ENCODE peak calls at places on chromosomes 13 and 19, in nine cellular contexts. I is mesendoderm, Y is AG09309, L is breast epithelium, M is aorta, G is fibroblast of lung, S is thyroid gland, N is PC-3, K is osteoblast. U is an unnamed sample.

GRCh38 chr13:47126432-47126831 is 229.6 kb upstream of the HTR2A start:
- DNase-seq in I (peak), Y (no peak), L (no peak), M (no peak), G (peak), S (peak), N (no peak), K (peak), U (no peak)

GRCh38 chr13:51644649-51645048 is 60.4 kb downstream of the WDFY2 start:
- DNase-seq in I (peak), Y (no peak), L (no peak), M (peak), G (peak), S (peak), N (peak), K (peak), U (no peak)

GRCh38 chr19:40280608-40281221 is 4.4 kb downstream of the AKT2 start:
- DNase-seq in I (peak), Y (no peak), L (no peak), M (no peak), G (no peak), S (peak), N (no peak), K (no peak), U (no peak)

GRCh38 chr13:20721454-20722357 is 18.2 kb downstream of the IL17D start:
- DNase-seq in I (peak), Y (no peak), L (no peak), M (peak), G (peak), S (peak), N (peak), K (peak), U (no peak)

GRCh38 chr13:73222627-73223026 is 163.8 kb downstream of the KLF5 start:
- DNase-seq in I (no peak), Y (no peak), L (no peak), M (no peak), G (no peak), S (no peak), N (no peak), K (no peak), U (no peak)

GRCh38 chr13:82330499-82330898 is 1551.8 kb downstream of the SLITRK1 start:
- DNase-seq in I (peak), Y (no peak), L (no peak), M (no peak), G (peak), S (no peak), N (peak), K (no peak), U (peak)

GRCh38 chr13:21557995-21558394 is 46.0 kb downstream of the MICU2 start:
- DNase-seq in I (peak), Y (no peak), L (no peak), M (no peak), G (no peak), S (no peak), N (peak), K (no peak), U (peak)

GRCh38 chr13:88005188-88005587 is 334.0 kb downstream of the SLITRK5 start:
- DNase-seq in I (no peak), Y (no peak), L (no peak), M (no peak), G (peak), S (no peak), N (peak), K (no peak), U (no peak)

GRCh38 chr13:31240921-31241320 is 41.1 kb downstream of the B3GLCT start:
- DNase-seq in I (no peak), Y (no peak), L (no peak), M (no peak), G (peak), S (no peak), N (no peak), K (no peak), U (no peak)

GRCh38 chr13:113945857-113946408 is 27.9 kb downstream of the C13orf46 start:
- DNase-seq in I (no peak), Y (no peak), L (no peak), M (peak), G (no peak), S (no peak), N (no peak), K (peak), U (no peak)

GRCh38 chr13:19664481-19665230 is 31.2 kb downstream of the MPHOSPH8 start:
- DNase-seq in I (no peak), Y (no peak), L (no peak), M (no peak), G (no peak), S (no peak), N (no peak), K (peak), U (no peak)

GRCh38 chr19:33278023-33278402 is 24.3 kb downstream of the CEBPA start:
- DNase-seq in I (no peak), Y (no peak), L (no peak), M (no peak), G (no peak), S (no peak), N (no peak), K (no peak), U (no peak)

GRCh38 chr19:42038675-42039074 is 31.3 kb downstream of the GRIK5 start:
- DNase-seq in I (no peak), Y (no peak), L (no peak), M (no peak), G (no peak), S (peak), N (no peak), K (no peak), U (no peak)

GRCh38 chr13:68540244-68540643 is 1310.1 kb upstream of the PCDH9 start:
- DNase-seq in I (no peak), Y (no peak), L (no peak), M (no peak), G (no peak), S (no peak), N (no peak), K (no peak), U (no peak)

GRCh38 chr19:33414667-33415605 is 41.4 kb downstream of the CEBPG start:
- DNase-seq in I (no peak), Y (no peak), L (no peak), M (no peak), G (no peak), S (no peak), N (no peak), K (peak), U (no peak)

GRCh38 chr13:37648604-37649003 is 50.0 kb upstream of the POSTN start:
- DNase-seq in I (no peak), Y (peak), L (no peak), M (no peak), G (peak), S (no peak), N (peak), K (peak), U (no peak)

GRCh38 chr13:91304740-91305139 is 42.7 kb upstream of the MIR17HG start:
- DNase-seq in I (no peak), Y (no peak), L (no peak), M (no peak), G (peak), S (no peak), N (no peak), K (no peak), U (no peak)

GRCh38 chr13:112892759-112893569 is 76.0 kb upstream of the MCF2L start:
- DNase-seq in I (peak), Y (no peak), L (no peak), M (peak), G (no peak), S (no peak), N (no peak), K (peak), U (no peak)

GRCh38 chr19:34588249-34588648 is 88.7 kb downstream of the SCGB2B2 start:
- DNase-seq in I (no peak), Y (no peak), L (no peak), M (no peak), G (no peak), S (no peak), N (peak), K (no peak), U (no peak)

GRCh38 chr13:22232186-22232585 is 561.3 kb downstream of the FGF9 start:
- DNase-seq in I (no peak), Y (no peak), L (no peak), M (no peak), G (no peak), S (no peak), N (no peak), K (no peak), U (no peak)

GRCh38 chr13:90238433-90238832 is 1109.1 kb upstream of the MIR17HG start:
- DNase-seq in I (peak), Y (no peak), L (no peak), M (no peak), G (peak), S (no peak), N (peak), K (no peak), U (no peak)

GRCh38 chr19:3121396-3121795 is 14.4 kb upstream of the GNA15 start:
- DNase-seq in I (no peak), Y (no peak), L (no peak), M (no peak), G (no peak), S (no peak), N (no peak), K (no peak), U (no peak)

GRCh38 chr19:14369399-14370168 is 11.7 kb upstream of the ADGRE5 start:
- DNase-seq in I (no peak), Y (no peak), L (no peak), M (peak), G (peak), S (no peak), N (no peak), K (no peak), U (no peak)

GRCh38 chr19:57437931-57438330 is 2.8 kb downstream of the ZNF749 start:
- DNase-seq in I (no peak), Y (no peak), L (no peak), M (no peak), G (no peak), S (no peak), N (no peak), K (no peak), U (no peak)

GRCh38 chr13:27182844-27183497 is 11.4 kb upstream of the USP12 start:
- DNase-seq in I (peak), Y (peak), L (peak), M (peak), G (peak), S (no peak), N (peak), K (peak), U (no peak)

GRCh38 chr19:41323430-41324125 is 13.6 kb downstream of the CCDC97 start:
- DNase-seq in I (peak), Y (peak), L (no peak), M (peak), G (peak), S (peak), N (peak), K (peak), U (no peak)

GRCh38 chr13:67231481-67231940 is 1.4 kb upstream of the PCDH9 start:
- DNase-seq in I (no peak), Y (no peak), L (no peak), M (no peak), G (peak), S (no peak), N (no peak), K (peak), U (no peak)

GRCh38 chr13:94813920-94814500 is 101.7 kb upstream of the SOX21 start:
- DNase-seq in I (no peak), Y (no peak), L (no peak), M (no peak), G (no peak), S (no peak), N (no peak), K (no peak), U (no peak)

GRCh38 chr19:4288091-4288777 is 9.2 kb downstream of the SHD start:
- DNase-seq in I (peak), Y (no peak), L (no peak), M (no peak), G (no peak), S (no peak), N (peak), K (peak), U (no peak)

GRCh38 chr13:84844473-84844872 is 954.7 kb downstream of the SLITRK6 start:
- DNase-seq in I (peak), Y (no peak), L (no peak), M (no peak), G (peak), S (no peak), N (peak), K (no peak), U (peak)

GRCh38 chr19:30449191-30449590 is 77.0 kb downstream of the ZNF536 start:
- DNase-seq in I (no peak), Y (no peak), L (no peak), M (no peak), G (no peak), S (no peak), N (no peak), K (no peak), U (no peak)

GRCh38 chr19:30449673-30450072 is 77.5 kb downstream of the ZNF536 start:
- DNase-seq in I (peak), Y (no peak), L (no peak), M (no peak), G (no peak), S (no peak), N (no peak), K (no peak), U (no peak)

GRCh38 chr19:30450101-30450500 is 77.9 kb downstream of the ZNF536 start:
- DNase-seq in I (peak), Y (no peak), L (no peak), M (no peak), G (peak), S (peak), N (no peak), K (no peak), U (no peak)

GRCh38 chr19:30448386-30449130 is 76.4 kb downstream of the ZNF536 start:
- DNase-seq in I (no peak), Y (no peak), L (no peak), M (no peak), G (no peak), S (peak), N (no peak), K (no peak), U (no peak)

DNA sequence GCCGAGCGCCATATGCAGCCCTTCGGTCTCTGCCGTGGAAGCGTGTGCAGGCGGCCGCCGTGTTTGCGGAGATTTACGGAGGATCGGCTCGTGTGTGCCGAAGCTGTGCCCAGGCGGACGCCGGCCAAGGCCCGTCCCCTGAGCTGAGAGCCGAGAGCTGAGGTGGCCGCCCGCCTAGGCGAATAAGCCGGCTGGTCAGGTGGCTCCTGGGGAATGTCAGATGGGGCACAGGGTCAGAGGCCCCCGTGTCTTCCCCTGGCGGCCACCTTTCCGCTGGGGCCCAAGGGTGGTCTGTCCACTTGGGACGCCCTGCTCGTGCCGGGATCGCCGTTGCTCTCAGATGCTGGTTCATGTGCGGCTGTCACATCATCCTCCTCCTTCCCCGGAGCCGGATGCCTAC is 78.8 kb downstream of the ZNF536 start:
- DNase-seq in I (no peak), Y (no peak), L (no peak), M (no peak), G (no peak), S (no peak), N (no peak), K (no peak), U (no peak)
- H3K4me3 ChIP-seq in I (no peak), Y (no peak), L (peak), M (no peak), G (peak), S (no peak), N (no peak), K (no peak), U (no peak)

DNA sequence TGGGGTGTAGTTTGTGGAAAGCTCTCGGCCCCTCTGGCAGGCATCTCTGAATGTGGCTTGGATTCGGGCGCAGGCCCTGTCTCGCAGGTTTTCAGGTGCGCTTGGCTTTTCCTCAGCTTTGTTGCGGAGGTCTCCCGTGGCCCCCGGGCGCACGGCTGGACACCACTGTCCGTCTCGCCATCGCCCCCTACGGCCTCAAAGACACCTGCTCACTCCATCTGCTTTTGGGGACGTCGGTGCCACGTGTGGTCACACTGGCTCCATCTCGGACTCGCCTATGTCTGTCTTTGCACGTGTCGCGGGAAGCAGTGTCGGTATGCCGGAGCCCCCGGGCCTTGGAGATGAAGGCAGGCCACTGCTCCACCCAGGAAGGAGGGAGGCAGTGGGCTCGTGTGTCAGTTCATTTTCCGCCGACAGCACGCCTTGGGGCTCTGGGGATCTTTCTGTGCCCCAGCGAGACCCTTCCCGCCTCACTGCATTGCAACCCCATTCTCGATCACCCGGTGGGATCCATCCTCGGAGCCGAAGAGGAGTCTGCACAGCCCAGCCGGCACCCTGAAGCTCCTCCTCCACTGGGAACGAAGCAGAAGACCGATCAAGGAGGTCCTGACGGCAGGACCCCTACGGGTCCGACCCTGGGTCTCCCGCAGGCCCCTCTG is 42.1 kb downstream of the ZNF146 start:
- DNase-seq in I (no peak), Y (no peak), L (no peak), M (no peak), G (no peak), S (no peak), N (no peak), K (peak), U (no peak)
- H3K4me3 ChIP-seq in I (no peak), Y (peak), L (peak), M (no peak), G (peak), S (peak), N (no peak), K (peak), U (no peak)

GRCh38 chr19:54206831-54207177 is 6.1 kb downstream of the RPS9 start:
- DNase-seq in I (no peak), Y (no peak), L (no peak), M (no peak), G (no peak), S (no peak), N (no peak), K (no peak), U (no peak)
- H3K4me3 ChIP-seq in I (no peak), Y (no peak), L (no peak), M (no peak), G (no peak), S (no peak), N (no peak), K (no peak), U (no peak)

GRCh38 chr19:10625003-10625761 is at the start of gene SLC44A2:
- DNase-seq in I (peak), Y (no peak), L (peak), M (peak), G (peak), S (peak), N (peak), K (peak), U (no peak)

GRCh38 chr19:10621966-10622365 is 3.4 kb upstream of the SLC44A2 start:
- DNase-seq in I (no peak), Y (no peak), L (no peak), M (no peak), G (no peak), S (no peak), N (no peak), K (peak), U (no peak)

GRCh38 chr19:10624585-10624984 is 768 bp upstream of the SLC44A2 start:
- DNase-seq in I (no peak), Y (no peak), L (no peak), M (no peak), G (no peak), S (no peak), N (no peak), K (peak), U (no peak)

GRCh38 chr19:10620786-10621185 is 4.6 kb upstream of the SLC44A2 start:
- DNase-seq in I (no peak), Y (no peak), L (no peak), M (no peak), G (no peak), S (no peak), N (peak), K (no peak), U (no peak)

GRCh38 chr19:10625762-10626138 is 397 bp downstream of the SLC44A2 start:
- DNase-seq in I (peak), Y (no peak), L (no peak), M (no peak), G (no peak), S (peak), N (peak), K (no peak), U (no peak)
- H3K4me3 ChIP-seq in I (peak), Y (peak), L (peak), M (no peak), G (peak), S (peak), N (peak), K (peak), U (no peak)

GRCh38 chr19:46661020-46661731 is at the start of gene DACT3:
- DNase-seq in I (peak), Y (peak), L (peak), M (peak), G (peak), S (peak), N (peak), K (peak), U (peak)

GRCh38 chr19:46661735-46662592 is 982 bp upstream of the DACT3 start:
- DNase-seq in I (peak), Y (peak), L (peak), M (peak), G (peak), S (peak), N (peak), K (peak), U (peak)

GRCh38 chr19:46659151-46660007 is 1.6 kb downstream of the DACT3 start:
- DNase-seq in I (peak), Y (no peak), L (no peak), M (peak), G (no peak), S (no peak), N (no peak), K (peak), U (no peak)

GRCh38 chr19:46660601-46661019 is 372 bp downstream of the DACT3 start:
- DNase-seq in I (no peak), Y (no peak), L (no peak), M (peak), G (no peak), S (no peak), N (no peak), K (no peak), U (no peak)

GRCh38 chr19:46660008-46660517 is 919 bp downstream of the DACT3 start:
- DNase-seq in I (peak), Y (no peak), L (no peak), M (peak), G (no peak), S (no peak), N (no peak), K (no peak), U (no peak)
- H3K4me3 ChIP-seq in I (peak), Y (peak), L (peak), M (peak), G (peak), S (no peak), N (peak), K (peak), U (peak)

GRCh38 chr13:100675660-100676129 is 1.1 kb upstream of the TMTC4 start:
- DNase-seq in I (peak), Y (no peak), L (no peak), M (no peak), G (no peak), S (no peak), N (no peak), K (peak), U (no peak)
- H3K4me3 ChIP-seq in I (peak), Y (peak), L (peak), M (peak), G (peak), S (no peak), N (peak), K (peak), U (peak)

U was measured in Jurkat, Clone E6-1.